ENCODE peak calls at places on chromosomes 4 and X, in six cellular contexts. A, G, P, Q, T and O are unnamed samples.
A peak's percentile ranks its signal among the peaks of the same experiment; 100 is the strongest.

GRCh38 chr4:13905543-13905942 is 278.0 kb upstream of the BOD1L1 start:
- DNase-seq in P (no peak), A (no peak), T (no peak), G (no peak), Q (no peak), O (no peak)

GRCh38 chr4:152399246-152399645 is 136.6 kb downstream of the FBXW7 start:
- DNase-seq in G (no peak), P (no peak), A (no peak), Q (no peak), T (no peak), O (no peak)

GRCh38 chrX:14027511-14028019 is 2.1 kb downstream of the GEMIN8 start:
- DNase-seq in G (peak; percentile 39), T (no peak), A (no peak), Q (no peak), P (no peak), O (no peak)

GRCh38 chr4:76950846-76951321 is 1.3 kb downstream of the SEPTIN11 start:
- DNase-seq in Q (no peak), T (peak; percentile 72), P (peak; percentile 18), A (peak; percentile 22), G (peak; percentile 38), O (peak; percentile 7)

GRCh38 chrX:9231491-9231890 is 197.6 kb upstream of the FAM9B start:
- DNase-seq in P (no peak), A (no peak), Q (no peak), G (no peak), T (no peak), O (no peak)

GRCh38 chr4:163612762-163613161 is 118.3 kb downstream of the TMA16 start:
- DNase-seq in P (no peak), A (no peak), T (no peak), Q (no peak), G (no peak), O (no peak)

GRCh38 chr4:174919886-174920423 is 1.8 kb downstream of the ADAM29 start:
- DNase-seq in Q (no peak), T (no peak), P (no peak), A (no peak), G (no peak), O (no peak)

GRCh38 chr4:184648220-184649025 is 824 bp downstream of the CASP3 start:
- DNase-seq in G (peak; percentile 68), P (peak; percentile 72), T (peak; percentile 69), Q (peak; percentile 74), A (peak; percentile 75), O (peak; percentile 48)

GRCh38 chrX:9324676-9325075 is 140.2 kb upstream of the TBL1X start:
- DNase-seq in G (no peak), A (no peak), P (no peak), Q (no peak), T (no peak), O (no peak)

GRCh38 chrX:15468036-15468435 is 25.1 kb downstream of the PIR start:
- DNase-seq in Q (no peak), T (peak; percentile 50), P (peak; percentile 12), A (no peak), G (peak; percentile 38), O (no peak)

GRCh38 chr4:184476660-184477059 is 2.3 kb upstream of the IRF2 start:
- DNase-seq in G (peak; percentile 5), Q (no peak), A (no peak), P (no peak), T (no peak), O (peak; percentile 19)

GRCh38 chrX:37846141-37846540 is 1.2 kb downstream of the DYNLT3 start:
- DNase-seq in G (no peak), A (no peak), T (no peak), P (no peak), Q (no peak), O (no peak)

GRCh38 chr4:879730-880079 is 52.4 kb downstream of the GAK start:
- DNase-seq in T (no peak), G (no peak), Q (no peak), P (no peak), A (no peak), O (peak; percentile 23)

GRCh38 chrX:30938295-30938694 is 49.2 kb upstream of the TAB3 start:
- DNase-seq in Q (no peak), P (no peak), G (no peak), A (no peak), T (no peak), O (no peak)

GRCh38 chr4:24850669-24851068 is 55.3 kb downstream of the SOD3 start:
- DNase-seq in G (no peak), T (no peak), Q (no peak), A (no peak), P (peak; percentile 10), O (no peak)

GRCh38 chr4:66564901-66565648 is 894.8 kb upstream of the EPHA5 start:
- DNase-seq in P (no peak), A (no peak), Q (no peak), G (no peak), T (no peak), O (no peak)

GRCh38 chrX:108914791-108915190 is 178.4 kb upstream of the IRS4 start:
- DNase-seq in P (no peak), A (no peak), Q (no peak), G (no peak), T (no peak), O (no peak)

GRCh38 chrX:70289168-70289792 is 447 bp downstream of the PDZD11 start:
- DNase-seq in Q (no peak), G (peak; percentile 1), T (no peak), A (no peak), P (no peak), O (no peak)

GRCh38 chr4:22514001-22514400 is 1.9 kb downstream of the ADGRA3 start:
- DNase-seq in Q (no peak), P (no peak), G (no peak), A (no peak), T (no peak), O (no peak)

GRCh38 chr4:16537926-16538325 is 311.7 kb upstream of the TAPT1 start:
- DNase-seq in G (no peak), P (no peak), T (no peak), Q (no peak), A (no peak), O (no peak)

GRCh38 chr4:75434105-75434504 is 80.1 kb downstream of the RCHY1 start:
- DNase-seq in G (no peak), P (no peak), T (no peak), A (no peak), Q (no peak), O (no peak)

GRCh38 chrX:102604327-102604726 is 5.0 kb downstream of the ARMCX5 start:
- DNase-seq in T (peak; percentile 1), P (no peak), A (no peak), G (no peak), Q (no peak), O (no peak)

GRCh38 chr4:59805176-59805575 is 1395.0 kb upstream of the ADGRL3 start:
- DNase-seq in T (no peak), A (no peak), P (no peak), G (no peak), Q (no peak), O (no peak)

GRCh38 chr4:169024762-169025161 is 14.7 kb upstream of the CBR4 start:
- DNase-seq in A (no peak), P (no peak), G (no peak), T (peak; percentile 49), Q (no peak), O (no peak)

GRCh38 chrX:38311743-38312142 is 15.6 kb downstream of the RPGR start:
- DNase-seq in G (no peak), A (no peak), T (no peak), Q (no peak), P (no peak), O (no peak)

GRCh38 chr4:82957045-82957444 is 53.6 kb downstream of the LIN54 start:
- DNase-seq in P (no peak), Q (no peak), A (no peak), G (no peak), T (no peak), O (no peak)

GRCh38 chrX:150211988-150212387 is 151.1 kb upstream of the MAMLD1 start:
- DNase-seq in Q (no peak), A (no peak), G (no peak), P (no peak), T (no peak), O (no peak)

GRCh38 chr4:107718351-107718965 is 1.6 kb downstream of the PAPSS1 start:
- DNase-seq in T (no peak), Q (no peak), G (no peak), A (no peak), P (no peak), O (no peak)

GRCh38 chr4:107719927-107720722 is at the start of gene PAPSS1:
- DNase-seq in A (peak; percentile 99), T (peak; percentile 99), Q (peak; percentile 96), G (peak; percentile 98), P (peak; percentile 99), O (peak; percentile 95)

GRCh38 chr4:107719211-107719926 is 665 bp downstream of the PAPSS1 start:
- DNase-seq in G (peak; percentile 34), P (no peak), A (no peak), T (no peak), Q (no peak), O (no peak)

DNA sequence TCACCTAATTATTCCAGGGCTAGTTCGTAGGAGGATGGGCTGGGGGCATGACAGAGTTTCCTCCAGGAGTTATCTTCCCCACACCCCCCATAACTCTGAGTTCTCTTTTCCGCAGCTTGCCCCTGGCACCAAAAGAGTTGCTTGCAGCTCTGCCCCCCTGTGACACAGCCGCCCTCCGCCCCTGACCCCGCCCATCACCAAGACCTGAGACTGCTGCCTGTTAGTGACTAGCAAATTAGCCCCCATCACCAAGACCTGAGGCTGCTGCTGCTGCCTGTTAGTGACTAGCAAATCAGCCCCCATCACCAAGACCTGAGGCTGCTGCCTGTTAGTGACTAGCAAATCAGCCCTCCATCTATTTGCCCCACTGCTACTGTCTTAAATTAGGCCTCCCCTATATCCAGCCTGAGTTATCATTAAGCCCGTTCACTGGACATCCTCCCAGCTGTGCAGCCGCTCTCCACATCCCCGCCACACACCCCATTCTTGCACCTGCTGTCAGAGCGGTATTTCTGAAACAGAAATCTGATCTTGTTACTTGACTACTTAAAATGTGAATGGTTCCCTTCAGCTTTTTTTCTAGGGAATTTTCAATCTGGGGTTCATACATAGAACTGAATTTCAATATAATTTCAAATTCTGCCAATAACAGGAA is 1.5 kb upstream of the PAPSS1 start:
- DNase-seq in P (peak; percentile 57), Q (no peak), T (peak; percentile 56), A (no peak), G (no peak), O (peak; percentile 25)
- H3K27ac ChIP-seq in P (peak overlapping the region; percentile 95), Q (peak overlapping the region; percentile 92), T (no peak overlapping the region), A (no peak overlapping the region), G (no peak overlapping the region), O (no peak overlapping the region)

GRCh38 chr4:2259036-2259540 is 2.8 kb downstream of the MXD4 start:
- DNase-seq in T (no peak), P (peak; percentile 5), G (no peak), A (peak; percentile 14), Q (peak; percentile 15), O (peak; percentile 41)
- H3K4me1 ChIP-seq in T (peaks cover 22% of the 10 kb centered on the region), P (peaks cover 34% of the 10 kb centered on the region), G (peaks cover 9% of the 10 kb centered on the region), A (no peaks in the 10 kb centered on the region), Q (peaks cover 91% of the 10 kb centered on the region), O (peaks cover 23% of the 10 kb centered on the region)

DNA sequence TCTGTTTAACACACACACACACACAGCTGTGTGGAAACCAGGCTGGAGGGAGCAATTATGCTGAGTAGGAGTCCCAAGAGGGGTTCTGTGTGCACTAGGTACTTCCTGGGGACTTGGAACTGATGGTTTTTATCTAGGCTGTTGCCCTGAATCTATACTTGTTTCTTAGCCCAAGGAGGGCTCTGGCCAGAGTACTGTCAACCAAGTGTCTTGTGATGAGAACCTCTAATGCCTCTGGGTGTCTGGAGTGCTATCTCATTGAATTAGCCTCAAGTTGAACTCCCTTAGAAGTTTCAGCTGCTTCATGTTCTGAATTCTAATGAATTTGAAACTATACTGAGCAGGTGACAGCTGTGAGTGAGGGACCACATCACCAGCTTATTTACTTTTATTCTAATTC is 16.6 kb downstream of the ARHGAP24 start:
- DNase-seq in A (no peak), P (no peak), G (no peak), T (no peak), Q (no peak), O (no peak)
- H3K27ac ChIP-seq in A (no peak overlapping the region), P (no peak overlapping the region), G (no peak overlapping the region), T (no peak overlapping the region), Q (peak overlapping the region; percentile 58), O (no peak overlapping the region)

GRCh38 chr4:39042365-39042764 is 10.2 kb upstream of the TMEM156 start:
- DNase-seq in G (no peak), P (no peak), T (no peak), A (peak; percentile 29), Q (no peak), O (no peak)
- H3K4me1 ChIP-seq in G (peaks cover 17% of the 10 kb centered on the region), P (peaks cover 2% of the 10 kb centered on the region), T (peaks cover 22% of the 10 kb centered on the region), A (peaks cover 4% of the 10 kb centered on the region), Q (peaks cover 44% of the 10 kb centered on the region), O (peaks cover 23% of the 10 kb centered on the region)